ENCODE peak calls at places on chromosomes 6 and 20, in eight cellular contexts. F, Q, C, W, G, R, S and T are unnamed samples.

GRCh38 chr20:3436864-3437574 is 29.6 kb upstream of the DNAAF9 start:
- DNase-seq in Q (no peak), F (no peak), R (no peak), S (no peak), G (no peak), C (peak), W (no peak), T (no peak)

GRCh38 chr6:170402318-170403040 is 95.9 kb downstream of the FAM120B start:
- DNase-seq in Q (no peak), F (no peak), S (no peak), R (no peak), W (no peak), C (no peak), G (no peak), T (no peak)

GRCh38 chr20:33862709-33863403 is 51.7 kb downstream of the CHMP4B start:
- DNase-seq in W (peak), F (peak), G (peak), C (no peak), Q (peak), S (peak), R (peak), T (peak)

GRCh38 chr6:127119361-127120108 is 1.1 kb downstream of the RSPO3 start:
- DNase-seq in C (no peak), W (peak), F (no peak), S (no peak), R (peak), G (no peak), Q (peak), T (no peak)

GRCh38 chr6:142943746-142944125 is 1.2 kb downstream of the HIVEP2 start:
- DNase-seq in C (no peak), W (peak), S (peak), Q (peak), R (no peak), G (no peak), F (no peak), T (peak)

GRCh38 chr6:38783436-38784228 is 68.5 kb downstream of the DNAH8 start:
- DNase-seq in W (no peak), G (peak), C (no peak), F (no peak), Q (no peak), R (no peak), S (no peak), T (no peak)

GRCh38 chr6:124056884-124057283 is 253.2 kb downstream of the NKAIN2 start:
- DNase-seq in R (no peak), Q (no peak), W (no peak), F (peak), S (no peak), G (no peak), C (no peak), T (no peak)

GRCh38 chr6:56692586-56693245 is 50.0 kb upstream of the DST start:
- DNase-seq in G (no peak), C (no peak), Q (no peak), F (no peak), R (no peak), S (no peak), W (peak), T (peak)

GRCh38 chr6:42796171-42796570 is 14.3 kb downstream of the BICRAL start:
- DNase-seq in C (no peak), W (no peak), R (no peak), F (no peak), S (no peak), Q (no peak), G (no peak), T (no peak)

GRCh38 chr6:14039038-14039437 is 78.5 kb upstream of the CD83 start:
- DNase-seq in G (no peak), R (no peak), C (no peak), W (no peak), S (no peak), Q (no peak), F (no peak), T (no peak)